ENCODE peak calls at places on chromosomes 5 and 9, in six cellular contexts. One of them, this sample, is unnamed.

GRCh38 chr5:98770158-98770910 is 3.1 kb upstream of the RGMB start:
- ATAC-seq in effector memory CD8-positive, alpha-beta T cell: no peak
- ATAC-seq in DND-41: peak; percentile 27
- ATAC-seq in esophagus mucosa: no peak
- ATAC-seq in foreskin keratinocyte: no peak
- ATAC-seq in activated naive CD8-positive, alpha-beta T cell treated with anti-CD3 and anti-CD28 coated beads, Interleukin-2, amount 10 ng/mL, durations not matched to agents 7 days and 5 days: no peak
- ATAC-seq in this sample: no peak

GRCh38 chr5:169569513-169569912 is 14.1 kb upstream of the SPDL1 start:
- ATAC-seq in effector memory CD8-positive, alpha-beta T cell: no peak
- ATAC-seq in DND-41: no peak
- ATAC-seq in activated naive CD8-positive, alpha-beta T cell treated with anti-CD3 and anti-CD28 coated beads, Interleukin-2, amount 10 ng/mL, durations not matched to agents 7 days and 5 days: no peak
- ATAC-seq in foreskin keratinocyte: no peak
- ATAC-seq in esophagus mucosa: no peak
- ATAC-seq in this sample: no peak

GRCh38 chr9:94922691-94923107 is 196.2 kb downstream of the AOPEP start:
- ATAC-seq in activated naive CD8-positive, alpha-beta T cell treated with anti-CD3 and anti-CD28 coated beads, Interleukin-2, amount 10 ng/mL, durations not matched to agents 7 days and 5 days: no peak
- ATAC-seq in effector memory CD8-positive, alpha-beta T cell: no peak
- ATAC-seq in foreskin keratinocyte: no peak
- ATAC-seq in esophagus mucosa: peak; percentile 27
- ATAC-seq in DND-41: no peak
- ATAC-seq in this sample: peak; percentile 83

GRCh38 chr9:128142061-128142460 is 7.2 kb upstream of the LCN2 start:
- ATAC-seq in foreskin keratinocyte: no peak
- ATAC-seq in activated naive CD8-positive, alpha-beta T cell treated with anti-CD3 and anti-CD28 coated beads, Interleukin-2, amount 10 ng/mL, durations not matched to agents 7 days and 5 days: peak; percentile 100
- ATAC-seq in effector memory CD8-positive, alpha-beta T cell: no peak
- ATAC-seq in DND-41: peak; percentile 76
- ATAC-seq in esophagus mucosa: peak; percentile 20
- ATAC-seq in this sample: peak; percentile 16

GRCh38 chr9:76216161-76216649 is 178.0 kb downstream of the RFK start:
- ATAC-seq in effector memory CD8-positive, alpha-beta T cell: no peak
- ATAC-seq in DND-41: no peak
- ATAC-seq in foreskin keratinocyte: peak; percentile 91
- ATAC-seq in esophagus mucosa: peak; percentile 94
- ATAC-seq in activated naive CD8-positive, alpha-beta T cell treated with anti-CD3 and anti-CD28 coated beads, Interleukin-2, amount 10 ng/mL, durations not matched to agents 7 days and 5 days: no peak
- ATAC-seq in this sample: peak; percentile 86

GRCh38 chr5:112604741-112605390 is 132.8 kb upstream of the APC start:
- ATAC-seq in effector memory CD8-positive, alpha-beta T cell: no peak
- ATAC-seq in activated naive CD8-positive, alpha-beta T cell treated with anti-CD3 and anti-CD28 coated beads, Interleukin-2, amount 10 ng/mL, durations not matched to agents 7 days and 5 days: peak; percentile 54
- ATAC-seq in foreskin keratinocyte: no peak
- ATAC-seq in DND-41: peak; percentile 78
- ATAC-seq in esophagus mucosa: no peak
- ATAC-seq in this sample: no peak

GRCh38 chr5:120464627-120465280 is 654 bp downstream of the PRR16 start:
- ATAC-seq in foreskin keratinocyte: peak; percentile 42
- ATAC-seq in activated naive CD8-positive, alpha-beta T cell treated with anti-CD3 and anti-CD28 coated beads, Interleukin-2, amount 10 ng/mL, durations not matched to agents 7 days and 5 days: peak; percentile 43
- ATAC-seq in effector memory CD8-positive, alpha-beta T cell: no peak
- ATAC-seq in esophagus mucosa: peak; percentile 54
- ATAC-seq in DND-41: no peak
- ATAC-seq in this sample: peak; percentile 67

GRCh38 chr5:180844432-180844831 is 16.6 kb downstream of the ZFP62 start:
- ATAC-seq in effector memory CD8-positive, alpha-beta T cell: no peak
- ATAC-seq in foreskin keratinocyte: no peak
- ATAC-seq in esophagus mucosa: no peak
- ATAC-seq in activated naive CD8-positive, alpha-beta T cell treated with anti-CD3 and anti-CD28 coated beads, Interleukin-2, amount 10 ng/mL, durations not matched to agents 7 days and 5 days: no peak
- ATAC-seq in DND-41: no peak
- ATAC-seq in this sample: no peak

GRCh38 chr9:35258665-35259474 is 97.1 kb downstream of the UNC13B start:
- ATAC-seq in activated naive CD8-positive, alpha-beta T cell treated with anti-CD3 and anti-CD28 coated beads, Interleukin-2, amount 10 ng/mL, durations not matched to agents 7 days and 5 days: no peak
- ATAC-seq in foreskin keratinocyte: peak; percentile 41
- ATAC-seq in effector memory CD8-positive, alpha-beta T cell: peak; percentile 56
- ATAC-seq in esophagus mucosa: peak; percentile 75
- ATAC-seq in DND-41: no peak
- ATAC-seq in this sample: peak; percentile 58

GRCh38 chr5:97968346-97968745 is 785.3 kb upstream of the RIOK2 start:
- ATAC-seq in foreskin keratinocyte: no peak
- ATAC-seq in activated naive CD8-positive, alpha-beta T cell treated with anti-CD3 and anti-CD28 coated beads, Interleukin-2, amount 10 ng/mL, durations not matched to agents 7 days and 5 days: no peak
- ATAC-seq in effector memory CD8-positive, alpha-beta T cell: no peak
- ATAC-seq in esophagus mucosa: no peak
- ATAC-seq in DND-41: no peak
- ATAC-seq in this sample: no peak

GRCh38 chr5:80706835-80707447 is 52.2 kb upstream of the DHFR start:
- ATAC-seq in DND-41: no peak
- ATAC-seq in effector memory CD8-positive, alpha-beta T cell: no peak
- ATAC-seq in activated naive CD8-positive, alpha-beta T cell treated with anti-CD3 and anti-CD28 coated beads, Interleukin-2, amount 10 ng/mL, durations not matched to agents 7 days and 5 days: no peak
- ATAC-seq in foreskin keratinocyte: no peak
- ATAC-seq in esophagus mucosa: no peak
- ATAC-seq in this sample: no peak

GRCh38 chr5:174698156-174698555 is 26.2 kb upstream of the MSX2 start:
- ATAC-seq in foreskin keratinocyte: no peak
- ATAC-seq in esophagus mucosa: no peak
- ATAC-seq in effector memory CD8-positive, alpha-beta T cell: no peak
- ATAC-seq in activated naive CD8-positive, alpha-beta T cell treated with anti-CD3 and anti-CD28 coated beads, Interleukin-2, amount 10 ng/mL, durations not matched to agents 7 days and 5 days: no peak
- ATAC-seq in DND-41: no peak
- ATAC-seq in this sample: no peak

This sample was measured in gastroesophageal sphincter.